ENCODE peak calls at places on chromosomes 7 and 10, in five cellular contexts. N is fibroblast of lung; R is activated T-cell treated with anti-CD3 and anti-CD28 coated beads, Interleukin-2, amount 50 U/mL, for 1 hour; U is NCI-H1105 treated with DMSO at 0.1 percent for 48 hours; Y is left kidney. V is an unnamed sample.

GRCh38 chr10:74177140-74177677 is 26.2 kb downstream of the ADK start:
- DNase-seq in N (peak; percentile 37), R (no peak), U (no peak), Y (peak; percentile 49), V (no peak)

GRCh38 chr10:21173433-21173963 is 276.4 kb upstream of the NEBL start:
- DNase-seq in N (no peak), R (no peak), U (peak; percentile 9), Y (no peak), V (no peak)

GRCh38 chr7:91034459-91035368 is 229.5 kb upstream of the FZD1 start:
- DNase-seq in N (peak; percentile 44), R (no peak), U (peak; percentile 82), Y (peak; percentile 74), V (no peak)

GRCh38 chr10:60942604-60943269 is 1.2 kb downstream of the RHOBTB1 start:
- DNase-seq in N (peak; percentile 49), R (peak; percentile 16), U (no peak), Y (peak; percentile 70), V (no peak)

GRCh38 chr7:133676805-133677370 is 424.0 kb downstream of the EXOC4 start:
- DNase-seq in N (peak; percentile 67), R (no peak), U (no peak), Y (no peak), V (no peak)

GRCh38 chr10:5971315-5971832 is 6.0 kb downstream of the IL15RA start:
- DNase-seq in N (peak; percentile 84), R (peak; percentile 28), U (no peak), Y (no peak), V (no peak)

GRCh38 chr7:134905375-134905774 is 80.9 kb upstream of the AGBL3 start:
- DNase-seq in N (peak; percentile 96), R (no peak), U (no peak), Y (no peak), V (no peak)

GRCh38 chr7:1665721-1666250 is 4.3 kb upstream of the ELFN1 start:
- DNase-seq in N (peak; percentile 38), R (peak; percentile 36), U (no peak), Y (peak; percentile 77), V (no peak)

GRCh38 chr10:69004821-69005220 is 16.2 kb downstream of the KIFBP start:
- DNase-seq in N (peak; percentile 34), R (no peak), U (no peak), Y (peak; percentile 44), V (no peak)

GRCh38 chr7:41999736-42000283 is 237.2 kb downstream of the GLI3 start:
- DNase-seq in N (no peak), R (no peak), U (no peak), Y (no peak), V (no peak)

GRCh38 chr7:158683541-158683940 is 21.1 kb downstream of the NCAPG2 start:
- DNase-seq in N (peak; percentile 35), R (no peak), U (no peak), Y (no peak), V (no peak)

GRCh38 chr10:129462257-129462795 is 4.7 kb upstream of the MGMT start:
- DNase-seq in N (no peak), R (no peak), U (no peak), Y (no peak), V (no peak)

GRCh38 chr10:79547973-79548372 is 12.2 kb downstream of the SFTPA2 start:
- DNase-seq in N (no peak), R (no peak), U (no peak), Y (no peak), V (no peak)

V was measured in central memory CD8-positive, alpha-beta T cell.